ENCODE peak calls at places on chromosomes 16 and 17, in eight cellular contexts. V, M, U, I, X, B, E and J are unnamed samples. For H3K4me1, the result is how much of the 10 kb centered on the place peaks cover.

GRCh38 chr16:23491490-23492391 is 18.6 kb downstream of the GGA2 start:
- DNase-seq in V (no peak), M (no peak), U (no peak), I (no peak), X (no peak), B (no peak), E (no peak), J (no peak)

GRCh38 chr17:43399839-43400328 is 1.1 kb downstream of the ARL4D start:
- DNase-seq in V (no peak), M (no peak), U (no peak), I (no peak), X (no peak), B (no peak), E (no peak), J (no peak)

GRCh38 chr17:8674344-8675305 is 44.1 kb upstream of the MYH10 start:
- DNase-seq in V (peak), M (no peak), U (no peak), I (no peak), X (no peak), B (peak), E (no peak), J (peak)

GRCh38 chr17:81043725-81044427 is 8.9 kb downstream of the BAIAP2 start:
- DNase-seq in V (no peak), M (peak), U (peak), I (no peak), X (no peak), B (no peak), E (no peak), J (no peak)

GRCh38 chr17:1110844-1111598 is 68.8 kb downstream of the ABR start:
- DNase-seq in V (peak), M (no peak), U (peak), I (no peak), X (no peak), B (peak), E (no peak), J (peak)

GRCh38 chr17:73533127-73533526 is 111.1 kb downstream of the SDK2 start:
- DNase-seq in V (peak), M (no peak), U (no peak), I (peak), X (no peak), B (no peak), E (no peak), J (no peak)

GRCh38 chr17:40068917-40069750 is 6.4 kb downstream of the THRA start:
- DNase-seq in V (peak), M (peak), U (no peak), I (peak), X (peak), B (peak), E (no peak), J (peak)

GRCh38 chr16:57151369-57151768 is 34.5 kb downstream of the PSME3IP1 start:
- DNase-seq in V (no peak), M (no peak), U (no peak), I (no peak), X (no peak), B (no peak), E (no peak), J (no peak)

GRCh38 chr17:15655162-15655561 is 28.9 kb downstream of the TRIM16 start:
- DNase-seq in V (no peak), M (no peak), U (no peak), I (no peak), X (no peak), B (no peak), E (no peak), J (no peak)

GRCh38 chr16:48963306-48963705 is 318.3 kb downstream of the CBLN1 start:
- DNase-seq in V (no peak), M (no peak), U (peak), I (no peak), X (no peak), B (no peak), E (no peak), J (no peak)

GRCh38 chr17:48630009-48630924 is 4.1 kb upstream of the HOXB9 start:
- DNase-seq in V (no peak), M (no peak), U (no peak), I (no peak), X (no peak), B (peak), E (no peak), J (no peak)

GRCh38 chr16:25060920-25061319 is 45.8 kb upstream of the ARHGAP17 start:
- DNase-seq in V (no peak), M (no peak), U (no peak), I (no peak), X (no peak), B (no peak), E (no peak), J (no peak)

GRCh38 chr16:22400899-22401298 is 26.5 kb upstream of the CDR2 start:
- DNase-seq in V (no peak), M (no peak), U (no peak), I (no peak), X (no peak), B (no peak), E (no peak), J (no peak)

GRCh38 chr17:46765491-46765890 is 53.0 kb downstream of the WNT3 start:
- DNase-seq in V (no peak), M (no peak), U (no peak), I (no peak), X (no peak), B (no peak), E (no peak), J (no peak)

GRCh38 chr16:12513791-12514175 is 289.9 kb downstream of the CPPED1 start:
- DNase-seq in V (no peak), M (no peak), U (no peak), I (no peak), X (no peak), B (no peak), E (no peak), J (no peak)

GRCh38 chr17:66373079-66373478 is 70.7 kb downstream of the PRKCA start:
- DNase-seq in V (no peak), M (no peak), U (no peak), I (no peak), X (no peak), B (no peak), E (no peak), J (no peak)

GRCh38 chr16:15682105-15682570 is 32.1 kb downstream of the NDE1 start:
- DNase-seq in V (no peak), M (peak), U (peak), I (no peak), X (no peak), B (no peak), E (no peak), J (no peak)

DNA sequence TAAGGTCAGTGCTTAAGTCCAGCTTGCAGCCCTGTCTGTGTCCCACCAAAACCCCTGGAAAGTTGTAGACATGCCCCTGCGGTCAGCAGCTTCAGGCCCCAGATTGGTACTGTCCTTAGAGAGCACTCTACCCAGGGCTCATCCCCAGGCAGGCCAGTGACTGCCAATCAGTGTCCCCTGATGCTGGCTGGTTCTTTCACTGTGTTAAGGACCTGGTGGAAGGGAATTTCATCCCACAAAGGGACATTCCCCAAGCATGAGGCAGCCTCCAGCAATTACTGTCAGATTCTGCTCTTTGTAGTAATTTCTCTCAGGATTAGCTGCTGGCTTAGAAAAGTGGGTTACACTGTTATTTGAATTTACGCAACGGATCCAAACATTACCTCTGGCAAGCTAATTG is 5.8 kb downstream of the IRX6 start:
- DNase-seq in V (no peak), M (peak), U (no peak), I (no peak), X (no peak), B (no peak), E (no peak), J (no peak)
- H3K4me1 ChIP-seq in V (under half), M (under half), U (under half), I (under half), X (under half), B (under half), E (under half), J (under half)

GRCh38 chr17:75927286-75927922 is 13.4 kb downstream of the FBF1 start:
- DNase-seq in V (no peak), M (peak), U (peak), I (no peak), X (no peak), B (peak), E (no peak), J (no peak)
- TF ChIP-seq CTCF in V (peak), M (peak), U (peak), I (no peak), X (no peak), B (peak), E (peak), J (no peak)

DNA sequence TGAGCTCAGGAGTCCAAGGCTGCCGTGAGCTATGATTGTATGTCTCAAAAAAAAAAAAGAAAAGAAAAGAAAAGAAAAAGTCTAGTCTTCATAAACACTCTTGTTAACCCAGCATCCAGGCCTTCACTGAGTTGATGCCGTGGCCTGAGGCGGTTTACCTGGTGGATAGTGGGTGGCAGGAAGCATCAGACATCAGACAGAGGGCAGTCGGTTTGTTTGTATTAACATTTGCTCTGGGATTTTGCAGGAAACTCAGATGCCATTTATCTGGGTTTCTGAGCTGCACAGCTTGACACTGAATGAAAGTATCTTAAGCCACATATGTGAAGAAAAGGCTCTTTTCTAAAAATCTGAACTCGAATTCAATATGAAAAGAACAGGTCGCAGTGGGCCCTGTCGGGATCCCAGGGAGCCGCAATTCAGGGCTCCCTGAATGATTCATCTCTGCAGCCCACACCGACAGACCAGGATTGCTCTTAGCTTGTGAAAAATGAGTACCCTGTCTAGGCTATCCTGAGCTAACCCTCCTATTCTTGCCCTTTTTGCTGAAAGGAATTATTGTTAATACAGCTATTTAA is 1.1 kb upstream of the DBNDD1 start:
- DNase-seq in V (no peak), M (no peak), U (no peak), I (peak), X (no peak), B (no peak), E (no peak), J (no peak)
- H3K27ac ChIP-seq in V (peak), M (no peak), U (peak), I (peak), X (no peak), B (no peak), E (no peak), J (no peak)

GRCh38 chr17:77963441-77963840 is 4.9 kb downstream of the TNRC6C start:
- DNase-seq in V (peak), M (peak), U (no peak), I (no peak), X (peak), B (no peak), E (no peak), J (peak)

GRCh38 chr17:77962349-77962748 is 3.8 kb downstream of the TNRC6C start:
- DNase-seq in V (no peak), M (peak), U (no peak), I (no peak), X (no peak), B (no peak), E (no peak), J (no peak)

GRCh38 chr17:77968788-77969187 is 10.3 kb downstream of the TNRC6C start:
- DNase-seq in V (no peak), M (no peak), U (no peak), I (no peak), X (no peak), B (no peak), E (no peak), J (no peak)

GRCh38 chr17:77965354-77965753 is 6.9 kb downstream of the TNRC6C start:
- DNase-seq in V (no peak), M (no peak), U (no peak), I (no peak), X (no peak), B (no peak), E (no peak), J (no peak)

DNA sequence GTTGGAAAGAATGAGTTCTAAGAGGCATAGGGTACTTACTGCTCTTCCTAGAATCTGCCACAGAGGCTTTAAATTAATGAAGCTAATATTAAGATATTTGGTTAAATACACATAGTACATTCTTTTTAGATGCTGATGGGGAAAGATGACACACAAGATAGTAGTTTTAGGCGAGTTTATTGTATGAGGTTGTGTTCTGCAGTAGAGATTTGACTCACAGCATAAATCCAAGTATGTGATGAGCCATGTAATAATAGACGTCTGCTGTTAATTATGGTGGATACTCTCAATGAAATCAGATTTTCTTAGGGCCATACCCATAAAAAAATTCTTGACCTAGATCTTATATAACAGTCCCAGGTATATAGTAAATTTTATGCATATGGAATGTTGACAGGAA is 8.0 kb downstream of the TNRC6C start:
- DNase-seq in V (no peak), M (no peak), U (no peak), I (no peak), X (no peak), B (no peak), E (no peak), J (no peak)
- H3K4me1 ChIP-seq in V (half or more), M (under half), U (under half), I (under half), X (under half), B (under half), E (under half), J (under half)

GRCh38 chr17:2336215-2337151 is at the start of gene TSR1:
- DNase-seq in V (peak), M (peak), U (peak), I (peak), X (peak), B (peak), E (peak), J (peak)
- TF ChIP-seq CTCF in V (peak), M (peak), U (no peak), I (no peak), X (no peak), B (no peak), E (no peak), J (no peak)

GRCh38 chr17:76199466-76199865 is 40.8 kb downstream of the RNF157 start:
- DNase-seq in V (no peak), M (no peak), U (no peak), I (no peak), X (no peak), B (no peak), E (no peak), J (no peak)

GRCh38 chr17:76197911-76198310 is 42.4 kb downstream of the RNF157 start:
- DNase-seq in V (peak), M (no peak), U (no peak), I (no peak), X (no peak), B (no peak), E (no peak), J (no peak)

GRCh38 chr17:76195281-76196096 is 44.8 kb downstream of the RNF157 start:
- DNase-seq in V (no peak), M (no peak), U (no peak), I (no peak), X (no peak), B (no peak), E (no peak), J (no peak)

GRCh38 chr17:76198702-76199101 is 41.6 kb downstream of the RNF157 start:
- DNase-seq in V (no peak), M (no peak), U (no peak), I (no peak), X (no peak), B (no peak), E (no peak), J (no peak)

DNA sequence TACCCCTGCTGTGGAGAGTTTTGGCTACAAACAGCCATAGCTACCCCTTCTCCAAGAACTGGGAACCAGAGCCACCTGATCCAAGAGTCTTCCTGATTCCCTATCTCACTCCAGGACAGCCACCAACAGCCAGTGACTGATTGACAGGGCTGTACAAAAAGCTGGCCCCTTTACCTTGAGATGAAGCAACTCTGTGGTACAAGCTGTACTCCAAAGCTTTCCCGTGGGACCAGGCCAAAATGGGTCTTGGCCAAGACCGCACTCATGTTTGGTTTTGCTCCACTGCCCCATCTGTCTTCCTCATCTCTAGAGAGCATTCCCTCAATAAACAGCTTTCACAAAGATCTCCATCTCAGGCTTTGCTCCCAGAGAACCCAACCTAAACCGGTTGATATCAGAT is 43.6 kb downstream of the RNF157 start:
- DNase-seq in V (peak), M (no peak), U (no peak), I (no peak), X (peak), B (no peak), E (no peak), J (peak)
- H3K27ac ChIP-seq in V (peak), M (no peak), U (no peak), I (no peak), X (no peak), B (no peak), E (no peak), J (no peak)

DNA sequence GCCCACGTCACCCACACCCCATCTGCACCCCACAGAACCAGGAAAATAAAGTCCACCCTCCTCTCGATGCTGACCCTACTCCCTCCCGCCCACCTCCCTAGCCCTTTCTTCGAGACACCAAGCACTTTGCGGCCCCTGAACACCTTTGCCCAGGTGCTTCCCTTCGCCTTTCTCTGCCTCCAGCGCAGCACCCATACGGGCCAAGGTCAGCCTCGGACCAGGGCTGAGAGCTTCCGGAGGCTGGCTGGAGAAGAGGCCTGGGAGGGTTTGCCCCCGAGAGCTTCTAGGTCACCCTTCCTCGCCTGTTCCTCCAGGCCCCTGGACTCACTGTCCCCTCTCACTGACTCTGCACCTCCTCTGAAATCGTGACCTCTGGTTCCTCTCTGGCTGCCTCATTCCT is 2.7 kb upstream of the NHERF2 start:
- DNase-seq in V (peak), M (no peak), U (no peak), I (no peak), X (no peak), B (no peak), E (no peak), J (no peak)
- H3K4me1 ChIP-seq in V (half or more), M (under half), U (under half), I (under half), X (under half), B (under half), E (half or more), J (under half)